ENCODE peak calls at places on chromosomes 12 and 14, in nine cellular contexts. R, N, K, V, X, O, P, Z and D are unnamed samples.

GRCh38 chr12:90090929-90091651 is 382.5 kb upstream of the ATP2B1 start:
- DNase-seq in R (no peak), N (peak; percentile 26), K (peak; percentile 99), V (no peak), X (no peak), O (no peak), P (peak; percentile 97), Z (peak; percentile 6), D (no peak)

GRCh38 chr12:105092336-105092735 is 8.1 kb upstream of the ALDH1L2 start:
- DNase-seq in R (no peak), N (no peak), K (no peak), V (no peak), X (peak; percentile 62), O (no peak), P (no peak), Z (no peak), D (no peak)

GRCh38 chr12:93378373-93379310 is 917 bp downstream of the NUDT4 start:
- DNase-seq in R (peak; percentile 35), N (peak; percentile 70), K (peak; percentile 84), V (peak; percentile 30), X (no peak), O (no peak), P (peak; percentile 64), Z (peak; percentile 61), D (peak; percentile 50)

GRCh38 chr12:57630891-57631433 is 2.0 kb downstream of the B4GALNT1 start:
- DNase-seq in R (no peak), N (no peak), K (no peak), V (no peak), X (peak; percentile 8), O (no peak), P (no peak), Z (peak; percentile 2), D (no peak)

GRCh38 chr12:3744216-3744883 is 8.6 kb downstream of the CRACR2A start:
- DNase-seq in R (no peak), N (no peak), K (no peak), V (no peak), X (no peak), O (no peak), P (no peak), Z (no peak), D (no peak)

GRCh38 chr14:65429757-65430156 is 17.2 kb downstream of the FUT8 start:
- DNase-seq in R (no peak), N (no peak), K (no peak), V (no peak), X (no peak), O (no peak), P (no peak), Z (no peak), D (no peak)

GRCh38 chr14:80087411-80087810 is 123.9 kb downstream of the DIO2 start:
- DNase-seq in R (no peak), N (no peak), K (no peak), V (no peak), X (no peak), O (no peak), P (no peak), Z (no peak), D (no peak)

GRCh38 chr12:121115530-121115929 is 17.1 kb upstream of the P2RX7 start:
- DNase-seq in R (no peak), N (no peak), K (no peak), V (no peak), X (no peak), O (no peak), P (no peak), Z (no peak), D (no peak)

GRCh38 chr12:19139795-19140194 is 10.3 kb downstream of the PLEKHA5 start:
- DNase-seq in R (no peak), N (no peak), K (no peak), V (no peak), X (no peak), O (no peak), P (no peak), Z (no peak), D (no peak)

GRCh38 chr12:18861287-18861858 is 123.5 kb downstream of the CAPZA3 start:
- DNase-seq in R (no peak), N (no peak), K (peak; percentile 70), V (no peak), X (no peak), O (peak; percentile 60), P (peak; percentile 46), Z (no peak), D (no peak)

GRCh38 chr12:49198431-49199155 is 9.7 kb upstream of the TUBA1A start:
- DNase-seq in R (no peak), N (no peak), K (peak; percentile 90), V (peak; percentile 31), X (no peak), O (peak; percentile 84), P (no peak), Z (no peak), D (peak; percentile 86)

GRCh38 chr12:591167-591570 is 72.1 kb downstream of the NINJ2 start:
- DNase-seq in R (no peak), N (no peak), K (no peak), V (no peak), X (no peak), O (no peak), P (no peak), Z (no peak), D (no peak)

GRCh38 chr12:92059976-92060375 is 85.7 kb downstream of the BTG1 start:
- DNase-seq in R (no peak), N (no peak), K (peak; percentile 82), V (no peak), X (no peak), O (peak; percentile 15), P (no peak), Z (no peak), D (no peak)

GRCh38 chr12:57549909-57550627 is at the start of gene KIF5A:
- DNase-seq in R (peak; percentile 38), N (peak; percentile 60), K (peak; percentile 65), V (no peak), X (no peak), O (no peak), P (no peak), Z (peak; percentile 78), D (peak; percentile 74)

GRCh38 chr12:89707623-89707991 is 1.0 kb downstream of the ATP2B1 start:
- DNase-seq in R (no peak), N (peak; percentile 8), K (peak; percentile 42), V (no peak), X (no peak), O (peak; percentile 20), P (no peak), Z (peak; percentile 11), D (peak; percentile 18)

GRCh38 chr12:83823386-83824045 is 1089.1 kb downstream of the SLC6A15 start:
- DNase-seq in R (peak; percentile 4), N (peak; percentile 26), K (no peak), V (no peak), X (peak; percentile 37), O (peak; percentile 23), P (peak; percentile 61), Z (peak; percentile 20), D (peak; percentile 37)

GRCh38 chr12:132189378-132190011 is 45.2 kb downstream of the NOC4L start:
- DNase-seq in R (peak; percentile 92), N (peak; percentile 95), K (peak; percentile 90), V (peak; percentile 53), X (peak; percentile 94), O (peak; percentile 60), P (peak; percentile 91), Z (peak; percentile 93), D (peak; percentile 74)

GRCh38 chr12:74889563-74890236 is 319.9 kb downstream of the KCNC2 start:
- DNase-seq in R (no peak), N (no peak), K (peak; percentile 86), V (no peak), X (no peak), O (no peak), P (peak; percentile 49), Z (no peak), D (no peak)

GRCh38 chr14:105207460-105207901 is 26.4 kb upstream of the NUDT14 start:
- DNase-seq in R (no peak), N (no peak), K (no peak), V (no peak), X (no peak), O (no peak), P (peak; percentile 55), Z (no peak), D (no peak)

GRCh38 chr14:50531595-50532501 is 521 bp downstream of the MAP4K5 start:
- DNase-seq in R (peak; percentile 5), N (peak; percentile 35), K (peak; percentile 76), V (peak; percentile 13), X (peak; percentile 24), O (peak; percentile 52), P (peak; percentile 61), Z (peak; percentile 32), D (peak; percentile 49)

GRCh38 chr12:108667349-108667748 is 33.7 kb upstream of the SELPLG start:
- DNase-seq in R (no peak), N (no peak), K (no peak), V (no peak), X (no peak), O (no peak), P (no peak), Z (no peak), D (no peak)

GRCh38 chr14:43014338-43014737 is 1407.7 kb downstream of the LRFN5 start:
- DNase-seq in R (no peak), N (no peak), K (no peak), V (no peak), X (no peak), O (no peak), P (no peak), Z (no peak), D (no peak)

GRCh38 chr12:71804505-71804904 is 35.1 kb upstream of the TBC1D15 start:
- DNase-seq in R (no peak), N (no peak), K (no peak), V (no peak), X (no peak), O (no peak), P (peak; percentile 25), Z (no peak), D (no peak)

GRCh38 chr12:110199360-110200123 is 75.4 kb downstream of the IFT81 start:
- DNase-seq in R (no peak), N (peak; percentile 24), K (peak; percentile 85), V (no peak), X (no peak), O (peak; percentile 87), P (peak; percentile 70), Z (peak; percentile 11), D (no peak)

GRCh38 chr12:132444957-132445883 is 44.7 kb upstream of the FBRSL1 start:
- DNase-seq in R (peak; percentile 59), N (peak; percentile 88), K (no peak), V (peak; percentile 78), X (peak; percentile 51), O (peak; percentile 13), P (no peak), Z (peak; percentile 72), D (peak; percentile 42)

GRCh38 chr14:99325016-99325415 is 53.0 kb upstream of the BCL11B start:
- DNase-seq in R (no peak), N (no peak), K (no peak), V (no peak), X (no peak), O (no peak), P (no peak), Z (no peak), D (no peak)

GRCh38 chr14:89000007-89000942 is 175.8 kb downstream of the TTC8 start:
- DNase-seq in R (no peak), N (no peak), K (peak; percentile 95), V (peak; percentile 95), X (no peak), O (peak; percentile 16), P (peak; percentile 96), Z (peak; percentile 17), D (peak; percentile 31)

GRCh38 chr12:104701301-104701700 is 244.6 kb downstream of the CHST11 start:
- DNase-seq in R (no peak), N (no peak), K (no peak), V (no peak), X (no peak), O (no peak), P (no peak), Z (no peak), D (no peak)

GRCh38 chr14:75675265-75675960 is 14.4 kb downstream of the TTLL5 start:
- DNase-seq in R (no peak), N (no peak), K (peak; percentile 19), V (no peak), X (no peak), O (no peak), P (no peak), Z (no peak), D (no peak)